ENCODE peak calls at places on chromosomes 1 and 21, in six cellular contexts. U, V, K, S, I and W are unnamed samples.

GRCh38 chr21:15050588-15051377 is 14.0 kb downstream of the NRIP1 start:
- DNase-seq in I (no peak), S (no peak), U (no peak), K (no peak), V (no peak), W (no peak)

GRCh38 chr1:222171005-222171404 is 376.9 kb downstream of the HHIPL2 start:
- DNase-seq in S (peak), K (no peak), I (peak), V (peak), U (no peak), W (peak)

GRCh38 chr1:234769284-234769998 is 159.5 kb upstream of the IRF2BP2 start:
- DNase-seq in U (no peak), V (no peak), S (no peak), I (no peak), K (no peak), W (no peak)

GRCh38 chr21:44462090-44462833 is 7.0 kb downstream of the LRRC3 start:
- DNase-seq in U (no peak), S (no peak), V (no peak), I (no peak), K (no peak), W (no peak)

GRCh38 chr21:26710155-26710554 is 135.1 kb downstream of the ADAMTS1 start:
- DNase-seq in U (no peak), V (no peak), I (no peak), S (no peak), K (no peak), W (no peak)

GRCh38 chr1:7590426-7590790 is 180.7 kb upstream of the VAMP3 start:
- DNase-seq in K (no peak), V (no peak), S (no peak), U (no peak), I (no peak), W (no peak)

GRCh38 chr1:228007801-228008341 is 1.1 kb downstream of the WNT3A start:
- DNase-seq in U (no peak), S (no peak), I (no peak), V (no peak), K (no peak), W (no peak)

GRCh38 chr1:51897699-51898031 is 19.1 kb upstream of the NRDC start:
- DNase-seq in U (no peak), V (peak), S (no peak), K (no peak), I (no peak), W (no peak)

GRCh38 chr1:16245476-16246196 is 8.7 kb upstream of the CPLANE2 start:
- DNase-seq in I (no peak), S (no peak), V (no peak), K (no peak), U (no peak), W (no peak)

GRCh38 chr21:45577806-45578801 is 35.9 kb upstream of the SLC19A1 start:
- DNase-seq in U (no peak), I (no peak), S (peak), K (no peak), V (no peak), W (peak)

GRCh38 chr1:54614024-54614423 is 9.3 kb downstream of the FAM151A start:
- DNase-seq in V (no peak), I (no peak), U (no peak), S (no peak), K (no peak), W (no peak)

GRCh38 chr1:42966688-42967609 is 8.3 kb upstream of the SLC2A1 start:
- DNase-seq in S (peak), V (peak), U (peak), I (no peak), K (no peak), W (peak)

GRCh38 chr1:154747841-154748766 is 122.0 kb downstream of the KCNN3 start:
- DNase-seq in V (no peak), I (peak), K (peak), S (no peak), U (peak), W (no peak)

GRCh38 chr1:230303069-230303468 is 123.1 kb downstream of the PGBD5 start:
- DNase-seq in I (no peak), S (no peak), V (no peak), K (no peak), U (no peak), W (no peak)

GRCh38 chr1:45303582-45304310 is 22.9 kb upstream of the HPDL start:
- DNase-seq in I (peak), S (peak), V (peak), K (peak), U (peak), W (peak)

GRCh38 chr1:223246468-223246867 is 103.4 kb upstream of the TLR5 start:
- DNase-seq in U (no peak), I (no peak), S (no peak), V (no peak), K (no peak), W (no peak)

GRCh38 chr21:42120056-42120903 is 49.2 kb downstream of the UMODL1 start:
- DNase-seq in U (peak), K (no peak), S (no peak), I (no peak), V (no peak), W (peak)

GRCh38 chr1:201025571-201026002 is 2.1 kb upstream of the KIF21B start:
- DNase-seq in K (no peak), V (no peak), S (no peak), U (no peak), I (no peak), W (peak)

GRCh38 chr1:55480396-55480795 is 265.2 kb upstream of the USP24 start:
- DNase-seq in K (no peak), I (no peak), S (no peak), U (no peak), V (no peak), W (no peak)

GRCh38 chr1:67515324-67516080 is 85.3 kb upstream of the SERBP1 start:
- DNase-seq in S (no peak), U (no peak), I (no peak), K (no peak), V (no peak), W (no peak)

GRCh38 chr1:202247837-202248795 is 54.5 kb downstream of the LGR6 start:
- DNase-seq in V (no peak), I (no peak), U (no peak), S (no peak), K (no peak), W (no peak)

GRCh38 chr1:205068457-205069035 is 15.7 kb downstream of the TMEM81 start:
- DNase-seq in I (no peak), V (no peak), U (no peak), S (no peak), K (no peak), W (no peak)

GRCh38 chr1:5746611-5747427 is 245.4 kb downstream of the NPHP4 start:
- DNase-seq in U (no peak), K (no peak), S (no peak), I (no peak), V (no peak), W (no peak)

GRCh38 chr1:4084896-4085295 is 184.8 kb upstream of the C1orf174 start:
- DNase-seq in S (no peak), K (no peak), I (no peak), V (no peak), U (no peak), W (no peak)

GRCh38 chr1:11873395-11873794 is 14.7 kb upstream of the NPPB start:
- DNase-seq in S (no peak), U (no peak), K (no peak), I (no peak), V (no peak), W (peak)

GRCh38 chr1:4963251-4963650 is 308.8 kb downstream of the AJAP1 start:
- DNase-seq in S (no peak), V (no peak), I (no peak), K (no peak), U (no peak), W (no peak)

GRCh38 chr21:46455575-46456385 is 2.9 kb upstream of the DIP2A start:
- DNase-seq in S (no peak), I (no peak), U (peak), V (no peak), K (peak), W (no peak)

GRCh38 chr1:199956005-199956404 is 71.5 kb upstream of the NR5A2 start:
- DNase-seq in V (no peak), K (no peak), S (peak), I (no peak), U (no peak), W (no peak)

GRCh38 chr1:205615789-205616188 is 16.0 kb downstream of the ELK4 start:
- DNase-seq in V (no peak), K (no peak), S (no peak), U (no peak), I (no peak), W (no peak)

GRCh38 chr1:237084399-237085077 is 42.6 kb downstream of the RYR2 start:
- DNase-seq in S (no peak), K (no peak), I (no peak), U (no peak), V (no peak), W (no peak)

GRCh38 chr1:40944326-40944725 is 35.2 kb upstream of the CTPS1 start:
- DNase-seq in S (peak), V (peak), I (no peak), K (no peak), U (no peak), W (no peak)

GRCh38 chr1:183871568-183871967 is 66.6 kb downstream of the RGL1 start:
- DNase-seq in K (no peak), S (no peak), V (no peak), U (no peak), I (no peak), W (peak)

GRCh38 chr1:111515291-111516007 is 12.0 kb upstream of the ADORA3 start:
- DNase-seq in K (peak), V (no peak), I (no peak), U (peak), S (peak), W (no peak)

GRCh38 chr1:65243492-65243891 is 65.9 kb upstream of the DNAJC6 start:
- DNase-seq in K (no peak), I (no peak), U (no peak), S (no peak), V (no peak), W (no peak)

GRCh38 chr1:223106856-223107255 is 36.2 kb downstream of the TLR5 start:
- DNase-seq in K (no peak), I (no peak), V (no peak), U (no peak), S (no peak), W (no peak)

GRCh38 chr1:113981962-113982931 is 3.0 kb downstream of the OLFML3 start:
- DNase-seq in V (peak), U (no peak), K (peak), I (no peak), S (peak), W (peak)